ENCODE peak calls at places on chromosomes 2 and 18, in eight cellular contexts. R is T1000, P is ELR, M is Calu3, S is astrocyte of the spinal cord, C is caudate nucleus, I is fibroblast of pulmonary artery, T is A549. G is an unnamed sample.

GRCh38 chr2:220482751-220483150 is 855.3 kb downstream of the SLC4A3 start:
- DNase-seq in P (no peak), M (no peak), T (no peak), R (no peak), S (no peak), C (no peak), I (no peak), G (no peak)

GRCh38 chr2:168956392-168956791 is 55.3 kb downstream of the G6PC2 start:
- DNase-seq in S (no peak), M (no peak), T (no peak), P (peak), C (no peak), R (no peak), I (no peak), G (no peak)

GRCh38 chr2:241228081-241228859 is 39.8 kb downstream of the ANO7 start:
- DNase-seq in C (no peak), P (no peak), R (no peak), M (no peak), S (no peak), T (no peak), I (no peak), G (no peak)

GRCh38 chr18:36354989-36355388 is 57.5 kb downstream of the FHOD3 start:
- DNase-seq in R (peak), T (no peak), S (peak), I (peak), C (no peak), M (no peak), P (peak), G (no peak)

GRCh38 chr18:76357585-76358265 is 137.3 kb downstream of the ZNF516 start:
- DNase-seq in R (no peak), T (no peak), P (no peak), M (no peak), S (no peak), I (no peak), C (no peak), G (no peak)

GRCh38 chr2:54461251-54461650 is 5.1 kb downstream of the SPTBN1 start:
- DNase-seq in I (peak), R (no peak), P (no peak), T (no peak), M (no peak), C (no peak), S (peak), G (no peak)

GRCh38 chr18:75297731-75298130 is 87.1 kb downstream of the TSHZ1 start:
- DNase-seq in I (no peak), R (no peak), S (no peak), M (no peak), P (no peak), C (no peak), T (no peak), G (no peak)

GRCh38 chr2:106065983-106066826 is 127.9 kb downstream of the UXS1 start:
- DNase-seq in I (no peak), S (no peak), R (no peak), P (no peak), M (no peak), C (peak), T (no peak), G (no peak)

GRCh38 chr2:128625966-128626757 is 307.5 kb upstream of the HS6ST1 start:
- DNase-seq in R (no peak), I (no peak), M (no peak), P (no peak), T (no peak), C (no peak), S (no peak), G (no peak)

GRCh38 chr18:23972416-23972815 is 42.1 kb upstream of the TTC39C start:
- DNase-seq in I (no peak), S (no peak), R (no peak), P (no peak), M (no peak), T (no peak), C (no peak), G (no peak)